ENCODE peak calls at places on chromosome 14, in nine cellular contexts. M is astrocyte; K is lower lobe of right lung; C is cardiac muscle cell; X is CD8-positive, alpha-beta T cell; R is ovary; O is dorsolateral prefrontal cortex; Z is aorta; J is SK-N-SH. I is an unnamed sample.

GRCh38 chr14:32129124-32129523 is 52.0 kb downstream of the ARHGAP5 start:
- DNase-seq in M (peak; percentile 85), K (no peak), C (peak; percentile 38), X (no peak), R (no peak), O (no peak), Z (no peak), J (no peak), I (no peak)

GRCh38 chr14:88023658-88024187 is 18.8 kb downstream of the GPR65 start:
- DNase-seq in M (no peak), K (no peak), C (no peak), X (no peak), R (no peak), O (no peak), Z (no peak), J (no peak), I (no peak)

GRCh38 chr14:82251434-82251833 is 717.8 kb upstream of the SEL1L start:
- DNase-seq in M (no peak), K (no peak), C (no peak), X (no peak), R (no peak), O (no peak), Z (no peak), J (no peak), I (no peak)

GRCh38 chr14:66815687-66816086 is 307.7 kb downstream of the GPHN start:
- DNase-seq in M (no peak), K (no peak), C (no peak), X (no peak), R (no peak), O (no peak), Z (no peak), J (no peak), I (no peak)

GRCh38 chr14:90354551-90355298 is 23.0 kb upstream of the NRDE2 start:
- DNase-seq in M (no peak), K (no peak), C (peak; percentile 53), X (no peak), R (no peak), O (no peak), Z (no peak), J (no peak), I (peak; percentile 66)

GRCh38 chr14:34059037-34059924 is 108.4 kb upstream of the EGLN3 start:
- DNase-seq in M (no peak), K (no peak), C (no peak), X (no peak), R (no peak), O (no peak), Z (no peak), J (no peak), I (no peak)

GRCh38 chr14:100612879-100613455 is 25.8 kb upstream of the BEGAIN start:
- DNase-seq in M (no peak), K (no peak), C (no peak), X (no peak), R (no peak), O (peak; percentile 22), Z (no peak), J (peak; percentile 83), I (no peak)

GRCh38 chr14:105273062-105273461 is 24.7 kb downstream of the BTBD6 start:
- DNase-seq in M (no peak), K (peak; percentile 76), C (no peak), X (no peak), R (no peak), O (no peak), Z (no peak), J (no peak), I (peak; percentile 50)

GRCh38 chr14:66802962-66803361 is 295.0 kb downstream of the GPHN start:
- DNase-seq in M (no peak), K (no peak), C (no peak), X (no peak), R (no peak), O (no peak), Z (no peak), J (no peak), I (no peak)

GRCh38 chr14:98946995-98947394 is 325.0 kb downstream of the BCL11B start:
- DNase-seq in M (no peak), K (no peak), C (peak; percentile 56), X (no peak), R (peak; percentile 51), O (no peak), Z (no peak), J (no peak), I (peak; percentile 79)

GRCh38 chr14:35534884-35535793 is 1.2 kb downstream of the INSM2 start:
- DNase-seq in M (peak; percentile 46), K (peak; percentile 68), C (peak; percentile 76), X (peak; percentile 54), R (peak; percentile 31), O (peak; percentile 36), Z (peak; percentile 87), J (peak; percentile 52), I (peak; percentile 82)

GRCh38 chr14:64510825-64511679 is 6.5 kb downstream of the ZBTB1 start:
- DNase-seq in M (peak; percentile 35), K (no peak), C (peak; percentile 76), X (peak; percentile 73), R (peak; percentile 45), O (peak; percentile 55), Z (no peak), J (peak; percentile 58), I (peak; percentile 41)

GRCh38 chr14:60777856-60778578 is 43.5 kb downstream of the MNAT1 start:
- DNase-seq in M (peak; percentile 95), K (no peak), C (peak; percentile 56), X (no peak), R (no peak), O (no peak), Z (no peak), J (no peak), I (no peak)
- H3K27ac ChIP-seq in M (peak overlapping the region; percentile 83), K (no peak overlapping the region), C (no peak overlapping the region), X (no peak overlapping the region), R (no peak overlapping the region), O (no peak overlapping the region), Z (no peak overlapping the region), J (peak overlapping the region; percentile 88), I (no peak overlapping the region)

GRCh38 chr14:60487211-60487610 is 1.3 kb upstream of the C14orf39 start:
- DNase-seq in M (no peak), K (no peak), C (no peak), X (no peak), R (no peak), O (no peak), Z (no peak), J (no peak), I (no peak)

GRCh38 chr14:60485057-60485599 is 735 bp downstream of the C14orf39 start:
- DNase-seq in M (no peak), K (no peak), C (no peak), X (no peak), R (no peak), O (no peak), Z (peak; percentile 67), J (no peak), I (no peak)

GRCh38 chr14:60482743-60483142 is 3.1 kb downstream of the C14orf39 start:
- DNase-seq in M (peak; percentile 42), K (no peak), C (no peak), X (no peak), R (no peak), O (no peak), Z (no peak), J (no peak), I (no peak)

GRCh38 chr14:60488175-60488574 is 2.3 kb upstream of the C14orf39 start:
- DNase-seq in M (no peak), K (no peak), C (no peak), X (no peak), R (no peak), O (no peak), Z (no peak), J (peak; percentile 35), I (no peak)

DNA sequence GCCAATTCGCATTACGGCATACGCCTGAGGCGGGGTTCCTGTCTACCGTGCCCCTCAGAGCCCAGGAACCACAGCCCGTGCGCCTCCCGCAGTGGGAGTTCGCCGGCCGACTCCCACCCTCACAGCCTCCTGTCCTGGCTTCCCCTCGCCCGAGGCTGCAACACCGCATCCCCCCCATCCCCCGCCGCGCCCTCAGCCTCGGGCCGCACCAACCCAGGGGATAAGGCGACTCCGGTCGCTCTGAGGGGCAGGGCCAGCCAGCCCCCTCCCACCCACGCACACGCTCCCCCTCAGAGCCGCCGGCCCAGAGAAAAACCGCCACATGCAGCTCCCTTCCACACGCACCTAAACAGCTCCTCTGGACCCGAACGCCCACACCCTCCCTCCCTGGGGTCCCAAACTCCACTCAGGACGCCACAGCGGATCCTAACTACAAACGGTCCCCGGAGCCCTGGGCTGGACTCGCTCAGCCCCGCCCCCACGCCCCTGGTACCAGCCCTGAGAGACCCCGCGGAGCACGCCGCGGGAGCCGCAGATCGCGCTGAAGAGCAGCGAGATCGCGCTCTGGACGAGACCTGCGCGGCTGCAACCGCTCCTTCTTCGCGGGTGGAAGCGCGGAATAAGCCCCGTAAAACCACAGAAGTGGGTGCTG is at the start of gene C14orf39:
- DNase-seq in M (no peak), K (no peak), C (peak; percentile 22), X (no peak), R (peak; percentile 43), O (no peak), Z (peak; percentile 57), J (peak; percentile 84), I (no peak)
- H3K27me3 ChIP-seq in M (peaks cover 37% of the 10 kb centered on the region), K (peaks cover 45% of the 10 kb centered on the region), C (peaks cover 45% of the 10 kb centered on the region), X (peaks cover 22% of the 10 kb centered on the region), R (peaks cover 2% of the 10 kb centered on the region), O (peaks cover 58% of the 10 kb centered on the region), Z (peaks cover 3% of the 10 kb centered on the region), J (peaks cover 8% of the 10 kb centered on the region), I (no peaks in the 10 kb centered on the region)

GRCh38 chr14:77123381-77124344 is 17.9 kb downstream of the ZDHHC22 start:
- DNase-seq in M (no peak), K (peak; percentile 87), C (no peak), X (no peak), R (no peak), O (peak; percentile 66), Z (peak; percentile 73), J (no peak), I (no peak)
- H3K4me3 ChIP-seq in M (no peak overlapping the region), K (no peak overlapping the region), C (no peak overlapping the region), X (no peak overlapping the region), R (no peak overlapping the region), O (peak overlapping the region; percentile 72), Z (no peak overlapping the region), J (no peak overlapping the region), I (no peak overlapping the region)

GRCh38 chr14:69719501-69719951 is 47.4 kb upstream of the SRSF5 start:
- DNase-seq in M (peak; percentile 95), K (peak; percentile 59), C (peak; percentile 99), X (no peak), R (no peak), O (no peak), Z (no peak), J (no peak), I (peak; percentile 81)

GRCh38 chr14:69716483-69717187 is 50.3 kb upstream of the SRSF5 start:
- DNase-seq in M (peak; percentile 95), K (no peak), C (peak; percentile 96), X (peak; percentile 40), R (no peak), O (no peak), Z (no peak), J (no peak), I (no peak)

GRCh38 chr14:69715725-69716482 is 51.0 kb upstream of the SRSF5 start:
- DNase-seq in M (peak; percentile 75), K (peak; percentile 71), C (peak; percentile 97), X (no peak), R (peak; percentile 61), O (peak; percentile 75), Z (peak; percentile 83), J (peak; percentile 80), I (peak; percentile 74)

DNA sequence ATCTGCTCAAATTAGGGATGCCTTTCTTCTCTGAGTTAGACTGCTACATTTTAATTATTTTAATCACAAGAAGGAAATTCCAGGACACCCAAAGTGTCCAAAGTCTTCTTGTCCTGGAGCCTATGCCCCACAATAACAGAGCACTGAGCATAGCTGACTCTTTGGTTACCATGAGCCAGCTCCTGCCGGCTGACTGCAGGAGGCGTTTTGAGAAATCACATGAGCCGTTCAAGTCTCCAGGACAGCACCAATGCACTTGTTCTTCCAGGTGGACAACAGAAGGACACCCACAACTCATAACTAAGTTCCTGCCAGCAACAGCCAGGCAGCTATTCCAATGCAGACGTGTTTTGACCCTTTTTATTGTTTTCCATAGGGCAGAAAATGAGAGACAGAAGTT is 46.0 kb upstream of the SRSF5 start:
- DNase-seq in M (no peak), K (no peak), C (no peak), X (no peak), R (no peak), O (no peak), Z (no peak), J (no peak), I (no peak)
- H3K27ac ChIP-seq in M (no peak overlapping the region), K (peak overlapping the region; percentile 28), C (no peak overlapping the region), X (no peak overlapping the region), R (no peak overlapping the region), O (no peak overlapping the region), Z (no peak overlapping the region), J (no peak overlapping the region), I (no peak overlapping the region)